ENCODE peak calls at places on chromosomes 7 and 10, in four cellular contexts. Y is GOT3; G is spleen; E is activated T-helper 1 cell treated with anti-CD3 and anti-CD28 coated beads, Interleukin-12 subunit alpha, Interleukin-12 subunit beta, Interleukin-2, Interleukin-4 antibody, amounts not matched to agents 30 ng/mL and 10 ng/mL and 1 ng/mL, durations not matched to agents 14 hours and 24 hours and 36 hours. R is an unnamed sample.

GRCh38 chr10:97682042-97682441 is 5.0 kb downstream of the AVPI1 start:
- DNase-seq in E (no peak), Y (no peak), G (no peak), R (no peak)

GRCh38 chr10:103355906-103356599 is 5.1 kb upstream of the PCGF6 start:
- DNase-seq in G (peak), E (no peak), Y (no peak), R (no peak)

GRCh38 chr7:372939-373791 is 83.2 kb downstream of the FOXL3 start:
- DNase-seq in Y (no peak), E (no peak), G (peak), R (no peak)

GRCh38 chr10:31819393-31819820 is 109.2 kb downstream of the ARHGAP12 start:
- DNase-seq in Y (no peak), E (no peak), G (no peak), R (no peak)

GRCh38 chr10:115829501-115830215 is 443.3 kb downstream of the GFRA1 start:
- DNase-seq in E (no peak), Y (no peak), G (no peak), R (no peak)

GRCh38 chr7:98205162-98205845 is 5.9 kb upstream of the BHLHA15 start:
- DNase-seq in G (peak), E (no peak), Y (no peak), R (no peak)

GRCh38 chr7:151010307-151011096 is 13.8 kb downstream of the ATG9B start:
- DNase-seq in G (peak), Y (no peak), E (peak), R (no peak)

GRCh38 chr10:130873636-130874035 is 437.9 kb downstream of the TCERG1L start:
- DNase-seq in Y (no peak), G (no peak), E (no peak), R (no peak)

GRCh38 chr10:91976324-91977051 is 52.9 kb downstream of the BTAF1 start:
- DNase-seq in G (no peak), E (no peak), Y (no peak), R (no peak)

GRCh38 chr10:107434854-107435253 is 270.3 kb upstream of the SORCS1 start:
- DNase-seq in E (no peak), G (no peak), Y (no peak), R (no peak)

GRCh38 chr7:50266893-50267386 is 37.6 kb upstream of the IKZF1 start:
- DNase-seq in G (peak), Y (no peak), E (peak), R (no peak)

GRCh38 chr7:156401617-156402016 is 239.0 kb upstream of the RNF32 start:
- DNase-seq in G (no peak), E (no peak), Y (no peak), R (no peak)

GRCh38 chr7:66118603-66119002 is 4.0 kb downstream of the CRCP start:
- DNase-seq in G (no peak), Y (no peak), E (no peak), R (no peak)

GRCh38 chr7:111518264-111518663 is 44.0 kb downstream of the IMMP2L start:
- DNase-seq in Y (no peak), G (no peak), E (no peak), R (no peak)

GRCh38 chr7:67525588-67525987 is 529.0 kb downstream of the TYW1 start:
- DNase-seq in G (no peak), E (no peak), Y (no peak), R (no peak)

GRCh38 chr10:90960355-90960814 is 39.5 kb upstream of the ANKRD1 start:
- DNase-seq in Y (no peak), G (no peak), E (no peak), R (no peak)

GRCh38 chr10:9052767-9053166 is 998.3 kb downstream of the GATA3 start:
- DNase-seq in G (no peak), Y (no peak), E (no peak), R (no peak)

GRCh38 chr7:79702116-79702515 is 248.6 kb upstream of the MAGI2 start:
- DNase-seq in E (no peak), G (no peak), Y (no peak), R (no peak)

GRCh38 chr7:130632111-130632510 is 36.4 kb downstream of the COPG2 start:
- DNase-seq in E (no peak), G (no peak), Y (no peak), R (no peak)

GRCh38 chr7:105512415-105512814 is 9.7 kb downstream of the PUS7 start:
- DNase-seq in G (no peak), E (no peak), Y (no peak), R (no peak)

GRCh38 chr7:44313621-44314031 is 11.8 kb downstream of the CAMK2B start:
- DNase-seq in Y (no peak), G (no peak), E (no peak), R (peak)

GRCh38 chr10:5530846-5531557 is 6.2 kb downstream of the CALML3 start:
- DNase-seq in G (peak), Y (no peak), E (no peak), R (no peak)

GRCh38 chr7:104150470-104150869 is 57.3 kb downstream of the ORC5 start:
- DNase-seq in G (no peak), E (no peak), Y (no peak), R (no peak)

GRCh38 chr10:102714621-102715455 is at the start of gene SFXN2:
- DNase-seq in G (no peak), Y (no peak), E (peak), R (peak)

GRCh38 chr10:4546500-4546899 is 279.5 kb upstream of the AKR1E2 start:
- DNase-seq in Y (no peak), E (no peak), G (no peak), R (no peak)

GRCh38 chr7:4740796-4741195 is 34.6 kb upstream of the AP5Z1 start:
- DNase-seq in G (no peak), E (no peak), Y (no peak), R (no peak)

GRCh38 chr7:70545214-70545613 is 586.7 kb upstream of the GALNT17 start:
- DNase-seq in E (no peak), Y (no peak), G (no peak), R (no peak)

GRCh38 chr10:132325969-132326889 is 5.8 kb upstream of the LRRC27 start:
- DNase-seq in G (no peak), Y (no peak), E (no peak), R (no peak)

GRCh38 chr10:89392974-89393373 is 551 bp downstream of the IFIT1 start:
- DNase-seq in E (no peak), Y (no peak), G (no peak), R (no peak)

GRCh38 chr7:1050956-1051690 is 6.8 kb downstream of the GPR146 start:
- DNase-seq in Y (no peak), G (peak), E (no peak), R (no peak)

GRCh38 chr7:157080111-157080730 is 58.5 kb upstream of the UBE3C start:
- DNase-seq in Y (no peak), E (no peak), G (peak), R (no peak)

R was measured in HEK293T.